ENCODE peak calls at places on chromosome 7, in four cellular contexts. D is HEK293T, M is HepG2, Y is WTC11. B is an unnamed sample.

GRCh38 chr7:147279516-147279915 is 1162.9 kb downstream of the CNTNAP2 start:
- DNase-seq in D (no peak), M (peak), Y (no peak), B (no peak)

GRCh38 chr7:13846386-13846785 is 143.1 kb downstream of the ETV1 start:
- DNase-seq in D (no peak), M (no peak), Y (no peak), B (no peak)

GRCh38 chr7:87220734-87221215 is 1.2 kb upstream of the TMEM243 start:
- DNase-seq in D (peak), M (no peak), Y (peak), B (no peak)

GRCh38 chr7:98470131-98470985 is 69.5 kb upstream of the BAIAP2L1 start:
- DNase-seq in D (no peak), M (no peak), Y (peak), B (peak)

GRCh38 chr7:73703225-73703624 is 16.2 kb downstream of the STX1A start:
- DNase-seq in D (no peak), M (no peak), Y (no peak), B (no peak)

GRCh38 chr7:35718047-35718446 is 23.1 kb upstream of the HERPUD2 start:
- DNase-seq in D (no peak), M (no peak), Y (no peak), B (no peak)

GRCh38 chr7:132400667-132401142 is 175.6 kb downstream of the PLXNA4 start:
- DNase-seq in D (no peak), M (no peak), Y (no peak), B (no peak)

GRCh38 chr7:70694909-70695803 is 436.8 kb upstream of the GALNT17 start:
- DNase-seq in D (no peak), M (no peak), Y (peak), B (no peak)

GRCh38 chr7:101442426-101443070 is 79.9 kb downstream of the COL26A1 start:
- DNase-seq in D (no peak), M (no peak), Y (no peak), B (no peak)

GRCh38 chr7:139680676-139681462 is 96.9 kb downstream of the HIPK2 start:
- DNase-seq in D (no peak), M (no peak), Y (no peak), B (peak)

GRCh38 chr7:81624650-81625310 is 145.1 kb downstream of the HGF start:
- DNase-seq in D (no peak), M (no peak), Y (no peak), B (no peak)

GRCh38 chr7:152180587-152180986 is 155.1 kb downstream of the GALNT11 start:
- DNase-seq in D (no peak), M (no peak), Y (no peak), B (peak)

GRCh38 chr7:7751243-7752092 is 33.1 kb upstream of the RPA3 start:
- DNase-seq in D (no peak), M (peak), Y (no peak), B (no peak)

GRCh38 chr7:40604601-40605438 is 470.0 kb downstream of the SUGCT start:
- DNase-seq in D (peak), M (peak), Y (peak), B (peak)

GRCh38 chr7:155001756-155002410 is 1.0 kb downstream of the PAXIP1 start:
- DNase-seq in D (peak), M (no peak), Y (no peak), B (peak)

GRCh38 chr7:158400601-158401225 is 186.9 kb downstream of the PTPRN2 start:
- DNase-seq in D (no peak), M (no peak), Y (no peak), B (no peak)

GRCh38 chr7:81029523-81029922 is 110.7 kb upstream of the SEMA3C start:
- DNase-seq in D (no peak), M (no peak), Y (no peak), B (no peak)

GRCh38 chr7:127782075-127782474 is 130.1 kb downstream of the SND1 start:
- DNase-seq in D (no peak), M (no peak), Y (no peak), B (no peak)

GRCh38 chr7:127780489-127780888 is 128.5 kb downstream of the SND1 start:
- DNase-seq in D (no peak), M (no peak), Y (no peak), B (no peak)

GRCh38 chr7:127782550-127783266 is 130.7 kb downstream of the SND1 start:
- DNase-seq in D (no peak), M (no peak), Y (no peak), B (no peak)

GRCh38 chr7:127771707-127772106 is 119.7 kb downstream of the SND1 start:
- DNase-seq in D (no peak), M (no peak), Y (no peak), B (no peak)

GRCh38 chr7:127776776-127777390 is 124.9 kb downstream of the SND1 start:
- DNase-seq in D (no peak), M (no peak), Y (no peak), B (no peak)
- TF ChIP-seq ELF4 in D (no peak), M (no peak), Y (no peak), B (no peak)

GRCh38 chr7:5278781-5279180 is 4.0 kb upstream of the SLC29A4 start:
- DNase-seq in D (no peak), M (no peak), Y (no peak), B (no peak)

GRCh38 chr7:5283421-5284303 is 919 bp downstream of the SLC29A4 start:
- DNase-seq in D (no peak), M (peak), Y (peak), B (peak)

GRCh38 chr7:5279734-5280133 is 3.0 kb upstream of the SLC29A4 start:
- DNase-seq in D (no peak), M (no peak), Y (no peak), B (no peak)

GRCh38 chr7:5284304-5285281 is 1.9 kb downstream of the SLC29A4 start:
- DNase-seq in D (peak), M (peak), Y (peak), B (peak)

DNA sequence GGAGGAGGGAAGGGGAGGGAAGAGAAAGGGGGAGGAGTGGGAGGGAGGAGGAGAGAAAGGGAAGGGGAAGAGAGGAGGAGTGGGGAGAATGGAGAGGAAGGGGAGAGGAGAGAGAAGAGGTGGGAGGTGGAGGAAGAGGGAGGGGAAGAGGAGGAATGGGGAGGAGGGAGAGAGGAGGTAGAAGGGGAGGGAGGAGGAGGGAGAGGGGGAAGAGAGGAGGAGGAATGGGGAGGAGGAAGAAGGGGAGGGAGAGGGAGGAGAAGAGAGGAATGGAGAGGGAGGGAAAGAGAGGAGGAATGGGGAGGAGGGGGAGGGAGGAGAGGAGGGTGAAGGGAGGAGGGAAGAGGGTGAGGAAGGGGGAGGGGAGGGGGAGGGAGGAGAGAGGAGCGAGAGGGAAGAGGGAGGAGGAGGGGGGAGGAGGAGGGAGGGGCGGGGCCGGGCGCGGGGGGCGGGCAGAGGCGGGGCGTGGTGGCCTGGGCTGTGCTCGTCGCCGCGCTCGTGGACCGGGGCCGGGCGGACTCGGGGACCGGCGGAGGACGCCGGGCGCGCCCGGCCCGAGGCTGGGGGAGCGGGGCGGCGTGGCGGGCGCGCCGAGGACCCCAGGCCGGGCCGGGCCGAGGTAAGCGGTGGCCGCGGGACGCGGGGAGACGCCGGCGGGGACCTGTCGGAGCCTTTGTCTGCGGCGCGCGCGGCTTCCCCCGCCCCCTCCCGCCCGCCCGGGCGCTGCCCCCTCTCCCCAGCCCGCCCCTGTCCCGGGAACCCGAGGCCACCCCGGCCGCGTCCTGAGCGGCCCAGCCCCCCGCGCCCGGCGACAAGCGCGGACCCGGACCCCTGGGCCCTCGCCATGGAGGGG is at the start of gene SLC29A4:
- DNase-seq in D (peak), M (no peak), Y (no peak), B (peak)
- TF ChIP-seq ELF4 in D (no peak), M (no peak), Y (no peak), B (no peak)

DNA sequence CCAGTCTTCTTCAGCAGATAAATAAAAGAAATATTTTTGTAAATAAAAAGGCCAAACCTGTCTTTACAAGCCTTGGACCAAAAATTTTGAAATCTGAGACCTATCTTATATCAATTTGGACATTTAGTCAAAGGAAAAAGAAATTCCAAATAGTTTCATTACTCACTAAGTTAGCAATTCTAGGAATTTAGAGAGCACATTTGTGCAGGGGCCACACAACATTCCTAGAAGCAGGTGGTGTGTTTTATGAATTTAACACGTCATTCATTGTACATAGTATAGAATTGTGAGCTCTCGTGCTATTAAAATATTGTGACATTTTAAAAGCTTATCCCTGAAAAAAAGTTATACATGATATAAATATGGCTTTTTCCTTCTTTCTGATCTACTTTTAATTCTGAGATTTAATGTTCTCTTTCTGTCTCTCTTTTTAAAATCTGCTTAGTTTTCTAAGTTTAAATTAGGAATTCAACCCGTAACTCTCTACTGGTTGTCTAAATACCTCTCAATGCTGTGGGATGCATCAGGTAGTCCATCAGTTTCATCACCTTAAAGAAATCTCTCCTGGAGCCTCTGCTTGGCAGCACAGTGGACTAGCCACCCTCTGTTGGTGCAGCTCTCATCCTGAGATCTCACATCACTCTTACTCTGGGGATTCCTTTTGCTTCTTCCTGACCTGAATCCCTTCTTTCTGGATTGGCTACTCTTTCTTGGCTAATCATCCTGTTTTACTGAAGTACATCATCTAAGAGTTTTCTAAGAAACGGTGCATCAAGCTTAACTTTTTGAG is 124.5 kb downstream of the SEMA3E start:
- DNase-seq in D (no peak), M (no peak), Y (no peak), B (no peak)
- TF ChIP-seq ELF4 in D (no peak), M (no peak), Y (no peak), B (no peak)

DNA sequence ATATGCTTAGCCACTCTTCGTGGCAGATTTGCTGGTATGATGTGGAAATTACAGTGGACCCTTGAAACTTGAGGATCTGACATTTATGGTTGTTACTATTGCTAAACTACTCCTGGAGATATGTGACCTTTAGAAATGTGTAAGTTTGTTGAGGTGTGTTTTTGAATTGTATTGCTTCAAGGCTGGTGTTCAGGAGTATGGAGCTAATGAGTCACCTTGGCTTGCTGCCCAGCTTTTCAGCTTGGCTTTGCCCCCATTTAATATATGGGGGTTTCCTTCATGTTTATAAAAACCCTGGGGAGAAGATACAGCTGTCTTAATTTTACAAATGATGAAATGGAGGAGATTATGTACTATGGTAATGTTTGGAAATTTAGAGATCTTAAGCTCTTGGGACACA is 11.6 kb downstream of the HBP1 start:
- DNase-seq in D (no peak), M (peak), Y (no peak), B (peak)
- TF ChIP-seq ELF4 in D (no peak), M (no peak), Y (no peak), B (no peak)

B was measured in K562.